ENCODE peak calls at places on chromosomes 3 and 15, in four cellular contexts. P is HepG2, B is GM12878, S is H1. N is an unnamed sample.

GRCh38 chr3:49556500-49557275 is 2.4 kb downstream of the BSN start:
- DNase-seq in B (no peak), P (no peak), S (no peak), N (no peak)

GRCh38 chr15:39125904-39126303 is 455.0 kb upstream of the THBS1 start:
- DNase-seq in B (no peak), S (no peak), P (peak; percentile 62), N (peak; percentile 20)

GRCh38 chr3:115254492-115255196 is 107.6 kb upstream of the ZBTB20 start:
- DNase-seq in P (no peak), S (no peak), B (no peak), N (no peak)

GRCh38 chr15:72740202-72740601 is 43.4 kb downstream of the ADPGK start:
- DNase-seq in S (no peak), B (peak; percentile 50), P (no peak), N (no peak)

GRCh38 chr15:101258238-101259144 is 6.6 kb upstream of the CHSY1 start:
- DNase-seq in B (peak; percentile 51), P (peak; percentile 57), S (no peak), N (peak; percentile 64)

GRCh38 chr15:76648732-76649444 is 256.3 kb downstream of the SCAPER start:
- DNase-seq in P (no peak), B (no peak), S (no peak), N (no peak)

GRCh38 chr3:150410311-150411105 is 2.4 kb downstream of the TSC22D2 start:
- DNase-seq in P (no peak), B (no peak), S (no peak), N (no peak)

GRCh38 chr3:171770689-171771620 is 39.3 kb downstream of the PLD1 start:
- DNase-seq in P (peak; percentile 68), S (no peak), B (peak; percentile 48), N (peak; percentile 33)

GRCh38 chr15:38690737-38691332 is 126.2 kb upstream of the RASGRP1 start:
- DNase-seq in B (no peak), P (peak; percentile 53), S (peak; percentile 46), N (peak; percentile 54)

GRCh38 chr15:75197062-75197630 is 4.5 kb upstream of the C15orf39 start:
- DNase-seq in P (no peak), B (no peak), S (no peak), N (no peak)

GRCh38 chr3:80233576-80233975 is 465.8 kb upstream of the ROBO1 start:
- DNase-seq in P (no peak), B (no peak), S (no peak), N (no peak)

GRCh38 chr3:160381470-160381869 is 17.6 kb downstream of the IFT80 start:
- DNase-seq in S (no peak), B (no peak), P (no peak), N (no peak)

GRCh38 chr15:66674756-66675155 is 27.3 kb upstream of the SMAD6 start:
- DNase-seq in P (no peak), S (no peak), B (no peak), N (no peak)

GRCh38 chr3:101824691-101825090 is 24.6 kb upstream of the NFKBIZ start:
- DNase-seq in P (no peak), S (no peak), B (no peak), N (no peak)

GRCh38 chr15:79967331-79968182 is 3.4 kb downstream of the BCL2A1 start:
- DNase-seq in S (no peak), P (no peak), B (no peak), N (no peak)

GRCh38 chr15:100060276-100060926 is 281.4 kb downstream of the ADAMTS17 start:
- DNase-seq in B (no peak), S (no peak), P (no peak), N (no peak)

GRCh38 chr3:122754867-122755835 is 38.5 kb downstream of the HSPBAP1 start:
- DNase-seq in S (no peak), B (peak; percentile 33), P (peak; percentile 51), N (peak; percentile 28)

GRCh38 chr3:112619295-112619694 is 21.6 kb downstream of the CCDC80 start:
- DNase-seq in B (no peak), S (no peak), P (no peak), N (no peak)

GRCh38 chr3:162302983-162303624 is 806.5 kb downstream of the OTOL1 start:
- DNase-seq in S (no peak), P (no peak), B (no peak), N (no peak)

GRCh38 chr3:48560648-48561018 is 2.9 kb downstream of the UCN2 start:
- DNase-seq in B (no peak), S (no peak), P (no peak), N (no peak)

GRCh38 chr15:83108266-83109219 is 1.1 kb downstream of the TM6SF1 start:
- DNase-seq in S (no peak), B (peak; percentile 24), P (no peak), N (no peak)

GRCh38 chr3:187020376-187020775 is 90.0 kb downstream of the ST6GAL1 start:
- DNase-seq in P (no peak), B (no peak), S (no peak), N (no peak)

GRCh38 chr3:156892701-156893100 is 66.5 kb downstream of the LEKR1 start:
- DNase-seq in P (peak; percentile 5), B (no peak), S (no peak), N (no peak)

GRCh38 chr15:99073008-99073714 is 31.7 kb upstream of the SYNM start:
- DNase-seq in S (no peak), B (peak; percentile 51), P (no peak), N (no peak)

DNA sequence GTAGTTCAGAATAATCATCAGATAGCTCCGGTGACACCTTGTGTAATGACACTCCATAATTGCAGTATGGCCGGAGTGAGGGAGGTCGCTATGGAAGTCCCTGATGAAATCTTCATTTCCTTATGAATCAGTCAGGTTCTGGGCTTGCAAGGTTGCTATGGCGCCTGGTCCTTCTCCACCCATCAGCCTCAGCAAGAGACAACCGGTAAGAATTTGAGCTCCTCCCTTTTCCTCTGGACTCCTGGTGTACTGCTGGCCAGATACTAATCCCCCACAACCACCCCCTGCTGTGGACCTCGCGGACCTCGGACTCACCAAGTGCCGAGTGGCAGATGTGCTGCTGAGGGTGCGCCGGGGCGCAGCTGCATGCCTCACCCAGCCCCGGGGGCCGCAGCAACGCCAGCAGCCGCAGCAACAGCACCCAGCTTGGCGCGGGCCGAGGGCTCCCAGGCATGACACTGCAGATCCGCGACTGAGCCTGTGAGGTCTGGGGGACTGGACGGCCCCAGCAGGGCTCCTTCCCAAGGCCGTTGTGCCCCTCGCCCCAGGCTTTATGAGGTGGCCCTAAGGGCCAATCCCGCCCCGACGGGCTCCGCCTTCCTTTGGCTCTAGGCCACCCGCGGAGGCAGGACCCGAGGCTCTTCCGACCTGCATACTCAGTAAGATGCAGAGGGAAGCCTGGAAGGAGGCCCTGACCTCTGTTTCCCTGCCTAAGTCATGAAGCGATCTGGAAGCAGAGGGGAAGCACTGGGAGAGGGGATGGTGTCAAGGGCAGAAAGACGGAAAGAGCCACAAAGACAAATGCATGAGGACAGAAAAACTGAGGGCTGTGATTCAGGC is at the start of gene TIMP4:
- DNase-seq in S (peak; percentile 36), B (no peak), P (peak; percentile 46), N (peak; percentile 74)
- TF ChIP-seq YY1 in S (no peak), B (no peak), P (no peak), N (no peak)

DNA sequence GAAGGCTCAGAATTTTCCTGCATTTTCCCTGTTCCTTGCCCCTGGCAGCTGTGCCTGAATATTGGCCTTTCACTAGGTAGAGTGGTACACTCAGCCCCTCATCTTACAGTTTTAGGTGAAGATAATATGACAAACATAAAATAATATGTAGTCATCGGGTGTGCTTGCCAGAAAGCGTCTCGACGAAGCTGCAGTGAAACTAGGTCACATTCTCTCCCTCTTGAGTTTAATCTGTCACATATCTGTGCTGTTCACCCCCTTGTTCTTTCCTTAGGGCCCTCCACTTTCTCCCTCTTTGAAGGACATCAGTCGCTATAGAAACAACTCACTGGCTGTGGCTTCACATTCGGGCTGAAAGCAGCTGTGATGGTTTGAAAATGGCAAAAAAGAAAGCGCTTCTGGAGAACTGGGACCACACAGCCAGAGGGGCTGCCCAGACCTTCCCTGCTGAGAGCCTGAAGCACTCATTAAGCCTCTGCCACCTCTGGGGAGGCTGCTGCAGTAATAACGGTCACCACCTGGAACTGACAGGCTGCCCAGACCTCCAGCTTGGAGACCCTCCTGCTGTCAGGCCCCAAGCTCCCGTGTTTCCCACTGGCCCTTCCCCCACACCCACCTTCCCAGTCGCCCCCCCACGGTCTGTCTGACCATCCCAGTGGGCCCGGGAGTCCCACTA is 50.3 kb downstream of the ABTB1 start:
- DNase-seq in B (no peak), S (no peak), P (no peak), N (no peak)
- TF ChIP-seq ZNF274 in B (no peak), S (no peak), P (no peak), N (no peak)

GRCh38 chr3:46730819-46731218 is 13.2 kb upstream of the PRSS50 start:
- DNase-seq in B (no peak), P (no peak), S (no peak), N (no peak)

GRCh38 chr3:46731795-46732194 is 14.1 kb upstream of the PRSS50 start:
- DNase-seq in P (no peak), S (no peak), B (peak; percentile 23), N (no peak)

GRCh38 chr3:46734773-46735172 is 17.1 kb upstream of the PRSS50 start:
- DNase-seq in B (no peak), S (no peak), P (no peak), N (no peak)

GRCh38 chr3:46736006-46736872 is 18.6 kb upstream of the PRSS50 start:
- DNase-seq in B (no peak), S (no peak), P (no peak), N (no peak)

DNA sequence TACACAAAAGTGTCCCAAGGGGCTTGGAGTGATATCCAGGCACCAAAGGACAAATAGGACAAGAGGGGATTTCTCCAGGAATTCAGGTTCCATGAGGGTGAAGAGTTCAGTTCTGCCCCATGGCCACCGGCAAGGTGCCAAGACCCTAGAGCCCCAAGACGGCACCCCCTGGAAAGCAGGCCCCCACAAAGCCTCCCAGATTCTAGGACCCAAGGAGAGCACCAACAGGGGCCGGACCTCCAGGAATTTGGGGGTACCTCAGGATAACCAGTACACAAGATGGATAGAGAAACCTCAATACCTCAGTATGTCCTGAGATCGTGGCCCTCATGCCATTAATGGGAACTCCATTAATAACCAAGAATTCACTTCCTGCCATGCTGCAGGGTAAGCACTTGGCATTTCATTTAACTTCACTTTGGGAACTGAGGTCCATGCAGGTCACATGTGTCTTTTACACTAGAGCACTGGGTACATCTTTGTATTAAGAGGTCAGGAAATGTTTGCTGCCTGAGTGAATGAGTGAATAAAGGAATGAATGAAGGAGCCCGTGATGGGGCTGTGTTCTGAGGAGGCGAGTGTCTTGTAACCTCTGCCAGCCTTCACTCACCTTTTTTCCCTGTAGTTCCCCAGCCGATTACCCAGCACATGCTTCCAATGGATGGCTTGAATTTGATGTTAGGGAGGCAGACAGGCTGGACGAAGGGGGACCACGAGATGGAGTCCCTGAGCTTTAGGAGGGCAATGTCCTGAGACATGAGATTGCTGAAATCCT is 15.5 kb upstream of the PRSS50 start:
- DNase-seq in P (no peak), S (no peak), B (no peak), N (no peak)
- TF ChIP-seq SUZ12 in P (no peak), S (no peak), B (no peak), N (no peak)

DNA sequence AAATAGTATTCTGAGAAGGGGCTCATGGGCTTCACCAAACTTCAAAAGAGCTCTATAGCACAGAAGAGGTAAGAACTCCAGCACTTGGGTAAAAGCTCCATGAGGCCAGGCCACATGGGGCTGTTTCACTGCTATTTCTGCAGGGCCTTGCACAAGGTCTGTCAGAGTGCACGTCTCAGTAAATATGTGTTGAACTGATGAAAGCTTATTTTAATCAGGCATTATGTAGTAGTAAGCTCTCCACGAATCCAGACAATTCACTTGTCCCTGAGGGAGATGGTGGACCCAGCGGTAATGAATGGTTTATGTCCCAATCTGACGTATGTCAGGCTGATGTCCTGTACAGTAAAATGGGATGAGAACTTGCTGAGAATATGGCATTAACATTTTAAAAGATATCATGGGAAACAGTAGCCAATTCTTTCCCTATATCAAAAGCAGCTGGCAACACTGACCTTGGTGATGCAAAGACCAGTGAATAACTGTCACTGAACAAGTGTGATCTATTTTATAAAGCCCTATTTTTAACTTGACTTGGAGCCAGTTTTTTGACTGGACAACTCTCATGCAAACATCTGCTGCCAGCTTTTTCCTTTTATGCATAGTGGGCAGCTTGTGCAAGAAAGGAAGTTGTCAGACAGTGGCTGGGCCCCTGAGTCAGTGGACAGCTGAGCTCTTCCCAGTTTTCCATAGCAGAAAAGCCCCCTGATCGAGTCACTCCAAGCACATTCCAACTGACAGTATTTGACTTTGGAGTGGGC is 519.8 kb upstream of the MDFIC2 start:
- DNase-seq in B (no peak), P (no peak), S (no peak), N (no peak)
- TF ChIP-seq YY1 in B (no peak), P (no peak), S (no peak), N (no peak)

N was measured in NT2/D1.